ENCODE peak calls at places on chromosome 2, in four cellular contexts. V is pancreas, B is iris pigment epithelial cell, W is EL. I is an unnamed sample.
A peak's percentile ranks its signal among the peaks of the same experiment; 100 is the strongest.

GRCh38 chr2:73053316-73054114 is 18.0 kb downstream of the SFXN5 start:
- DNase-seq in V (no peak), B (peak; percentile 38), W (peak; percentile 53), I (peak; percentile 28)

GRCh38 chr2:165003443-165004130 is 48.3 kb upstream of the SLC38A11 start:
- DNase-seq in V (no peak), B (no peak), W (no peak), I (no peak)

GRCh38 chr2:239305222-239305575 is 95.6 kb downstream of the HDAC4 start:
- DNase-seq in V (peak; percentile 44), B (no peak), W (no peak), I (no peak)

GRCh38 chr2:69222984-69223658 is 163.9 kb downstream of the GFPT1 start:
- DNase-seq in V (no peak), B (peak; percentile 58), W (peak; percentile 54), I (no peak)

GRCh38 chr2:65562890-65563289 is 130.5 kb upstream of the SPRED2 start:
- DNase-seq in V (no peak), B (no peak), W (no peak), I (no peak)

GRCh38 chr2:53938904-53939303 is 31.9 kb downstream of the PSME4 start:
- DNase-seq in V (no peak), B (peak; percentile 47), W (no peak), I (no peak)

GRCh38 chr2:50143822-50144575 is 887.9 kb downstream of the NRXN1 start:
- DNase-seq in V (no peak), B (peak; percentile 36), W (peak; percentile 26), I (no peak)

GRCh38 chr2:70921839-70922590 is 13.7 kb upstream of the ATP6V1B1 start:
- DNase-seq in V (peak; percentile 54), B (peak; percentile 41), W (peak; percentile 29), I (no peak)

GRCh38 chr2:112920923-112921532 is 10.1 kb downstream of the IL37 start:
- DNase-seq in V (no peak), B (peak; percentile 32), W (peak; percentile 58), I (no peak)

GRCh38 chr2:98295275-98295674 is 51.0 kb upstream of the CNGA3 start:
- DNase-seq in V (no peak), B (no peak), W (no peak), I (no peak)

GRCh38 chr2:46495347-46496030 is 16.1 kb downstream of the TMEM247 start:
- DNase-seq in V (no peak), B (peak; percentile 28), W (peak; percentile 60), I (peak; percentile 3)

GRCh38 chr2:233061591-233062446 is 1.7 kb downstream of the INPP5D start:
- DNase-seq in V (peak; percentile 53), B (peak; percentile 5), W (no peak), I (no peak)

GRCh38 chr2:226894752-226895151 is 58.9 kb downstream of the RHBDD1 start:
- DNase-seq in V (no peak), B (no peak), W (no peak), I (no peak)

GRCh38 chr2:189217546-189217945 is 38.0 kb upstream of the COL5A2 start:
- DNase-seq in V (no peak), B (peak; percentile 80), W (peak; percentile 78), I (peak; percentile 48)

GRCh38 chr2:190344275-190344827 is 962 bp downstream of the INPP1 start:
- DNase-seq in V (no peak), B (peak; percentile 12), W (peak; percentile 45), I (no peak)

GRCh38 chr2:196927318-196928225 is 1.1 kb upstream of the PGAP1 start:
- DNase-seq in V (no peak), B (peak; percentile 88), W (peak; percentile 64), I (peak; percentile 52)

GRCh38 chr2:234003972-234004617 is 46.4 kb upstream of the SPP2 start:
- DNase-seq in V (no peak), B (peak; percentile 86), W (peak; percentile 96), I (peak; percentile 78)

GRCh38 chr2:54949431-54949830 is 100.8 kb downstream of the RTN4 start:
- DNase-seq in V (no peak), B (no peak), W (peak; percentile 36), I (no peak)

GRCh38 chr2:96345403-96345802 is 9.8 kb downstream of the NCAPH start:
- DNase-seq in V (no peak), B (no peak), W (no peak), I (no peak)

GRCh38 chr2:112195167-112195766 is 57.1 kb downstream of the FBLN7 start:
- DNase-seq in V (no peak), B (no peak), W (no peak), I (no peak)

GRCh38 chr2:173647681-173648350 is 293.1 kb downstream of the CDCA7 start:
- DNase-seq in V (no peak), B (peak; percentile 87), W (no peak), I (peak; percentile 68)

GRCh38 chr2:156908825-156909224 is 348.7 kb upstream of the GALNT5 start:
- DNase-seq in V (no peak), B (peak; percentile 88), W (peak; percentile 73), I (peak; percentile 48)

GRCh38 chr2:67773876-67774275 is 288.9 kb downstream of the C1D start:
- DNase-seq in V (no peak), B (no peak), W (no peak), I (no peak)

GRCh38 chr2:98649135-98649991 is 41.0 kb downstream of the UNC50 start:
- DNase-seq in V (peak; percentile 70), B (peak; percentile 70), W (peak; percentile 68), I (peak; percentile 41)

GRCh38 chr2:241842620-241843211 is 16.0 kb downstream of the PDCD1 start:
- DNase-seq in V (peak; percentile 61), B (peak; percentile 18), W (no peak), I (no peak)

GRCh38 chr2:132936791-132937190 is 266.8 kb upstream of the LYPD1 start:
- DNase-seq in V (no peak), B (no peak), W (no peak), I (no peak)

GRCh38 chr2:25076749-25077148 is 34.9 kb downstream of the EFR3B start:
- DNase-seq in V (no peak), B (no peak), W (no peak), I (no peak)

GRCh38 chr2:113278812-113279139 is at the start of gene PAX8:
- DNase-seq in V (no peak), B (no peak), W (no peak), I (no peak)

GRCh38 chr2:42575458-42576064 is 7.1 kb downstream of the MTA3 start:
- DNase-seq in V (no peak), B (no peak), W (no peak), I (no peak)

GRCh38 chr2:64359892-64360657 is 93.9 kb upstream of the LGALSL start:
- DNase-seq in V (peak; percentile 77), B (peak; percentile 95), W (peak; percentile 92), I (peak; percentile 64)

GRCh38 chr2:172674034-172674967 is 61.3 kb upstream of the RAPGEF4 start:
- DNase-seq in V (peak; percentile 87), B (peak; percentile 45), W (peak; percentile 16), I (no peak)

GRCh38 chr2:149597050-149598013 is 9.8 kb upstream of the MMADHC start:
- DNase-seq in V (no peak), B (peak; percentile 91), W (peak; percentile 90), I (peak; percentile 86)

GRCh38 chr2:74010087-74010541 is 25.4 kb downstream of the TET3 start:
- DNase-seq in V (peak; percentile 80), B (no peak), W (no peak), I (no peak)

GRCh38 chr2:207012461-207012860 is 73.1 kb downstream of the CPO start:
- DNase-seq in V (no peak), B (peak; percentile 69), W (peak; percentile 56), I (no peak)

GRCh38 chr2:97722227-97722626 is 8.9 kb downstream of the ZAP70 start:
- DNase-seq in V (no peak), B (peak; percentile 10), W (no peak), I (no peak)

GRCh38 chr2:10041711-10042110 is 1.6 kb upstream of the KLF11 start:
- DNase-seq in V (no peak), B (no peak), W (no peak), I (no peak)

GRCh38 chr2:161681043-161681442 is 56.8 kb downstream of the SLC4A10 start:
- DNase-seq in V (no peak), B (peak; percentile 49), W (peak; percentile 56), I (no peak)

GRCh38 chr2:84970956-84971798 is at the start of gene KCMF1:
- DNase-seq in V (peak; percentile 88), B (peak; percentile 72), W (peak; percentile 76), I (no peak)

GRCh38 chr2:188524519-188525113 is 232.9 kb downstream of the GULP1 start:
- DNase-seq in V (no peak), B (peak; percentile 61), W (peak; percentile 72), I (no peak)

GRCh38 chr2:85538507-85539360 is at the start of gene MAT2A:
- DNase-seq in V (peak; percentile 98), B (peak; percentile 87), W (peak; percentile 91), I (peak; percentile 67)